ENCODE peak calls at places on chromosomes 12 and 14, in eight cellular contexts. W is A673, Q is right cardiac atrium, S is tibial artery, F is left lung, A is aorta, L is tibial nerve, Z is GM23248. I is an unnamed sample.

GRCh38 chr12:121524196-121524930 is 56.5 kb downstream of the KDM2B start:
- DNase-seq in Z (no peak), A (no peak), Q (no peak), F (no peak), S (no peak), W (no peak), L (no peak), I (peak)

GRCh38 chr12:113271853-113272561 is 50.7 kb downstream of the TPCN1 start:
- DNase-seq in S (peak), L (peak), A (peak), Q (peak), W (no peak), Z (peak), F (no peak), I (peak)

GRCh38 chr14:79098324-79098723 is 928.2 kb downstream of the NRXN3 start:
- DNase-seq in Q (no peak), Z (no peak), L (no peak), F (no peak), W (no peak), A (no peak), S (no peak), I (no peak)

GRCh38 chr14:55122441-55122986 is 6.5 kb upstream of the LGALS3 start:
- DNase-seq in Z (no peak), W (no peak), S (no peak), Q (peak), F (no peak), L (no peak), A (no peak), I (no peak)

GRCh38 chr14:97887690-97888089 is 1090.5 kb downstream of the VRK1 start:
- DNase-seq in Z (no peak), F (no peak), Q (no peak), A (no peak), S (no peak), L (no peak), W (no peak), I (no peak)

GRCh38 chr14:71682337-71682736 is 249.9 kb upstream of the RGS6 start:
- DNase-seq in W (no peak), F (no peak), L (no peak), Q (no peak), Z (peak), S (no peak), A (no peak), I (no peak)

GRCh38 chr12:96294831-96295230 is 100.7 kb downstream of the ELK3 start:
- DNase-seq in A (no peak), Q (no peak), L (no peak), F (no peak), Z (no peak), W (no peak), S (no peak), I (no peak)

GRCh38 chr12:24360907-24361306 is 411.4 kb upstream of the SOX5 start:
- DNase-seq in L (no peak), F (no peak), A (no peak), Q (no peak), W (no peak), Z (no peak), S (no peak), I (no peak)

GRCh38 chr12:58593557-58594304 is 326.6 kb downstream of the LRIG3 start:
- DNase-seq in Z (no peak), A (no peak), S (no peak), Q (no peak), W (no peak), F (no peak), L (no peak), I (no peak)

GRCh38 chr12:1927051-1927680 is 8.7 kb upstream of the CACNA2D4 start:
- DNase-seq in F (no peak), A (no peak), Q (no peak), S (no peak), L (no peak), Z (no peak), W (no peak), I (no peak)

GRCh38 chr12:10288989-10289388 is 18.7 kb upstream of the KLRD1 start:
- DNase-seq in S (no peak), A (no peak), F (no peak), Q (no peak), Z (no peak), W (no peak), L (no peak), I (no peak)

GRCh38 chr12:70540996-70541395 is 96.2 kb downstream of the PTPRB start:
- DNase-seq in Q (no peak), S (no peak), A (no peak), L (no peak), F (no peak), W (no peak), Z (no peak), I (no peak)

GRCh38 chr12:103548622-103549601 is 38.2 kb upstream of the STAB2 start:
- DNase-seq in Z (peak), Q (peak), L (peak), F (no peak), W (peak), A (no peak), S (no peak), I (no peak)

GRCh38 chr12:78473561-78473960 is 391.0 kb upstream of the SYT1 start:
- DNase-seq in Z (no peak), Q (no peak), A (no peak), F (no peak), L (no peak), S (no peak), W (no peak), I (no peak)

GRCh38 chr14:71165121-71165574 is 257.9 kb downstream of the PCNX1 start:
- DNase-seq in Z (peak), F (no peak), L (no peak), Q (peak), W (no peak), S (no peak), A (no peak), I (no peak)

GRCh38 chr14:38210587-38211257 is 3.0 kb downstream of the SSTR1 start:
- DNase-seq in W (peak), S (no peak), Z (peak), F (peak), L (no peak), A (peak), Q (peak), I (no peak)

GRCh38 chr12:64566882-64567517 is 43.3 kb upstream of the RASSF3 start:
- DNase-seq in S (no peak), A (no peak), F (no peak), W (no peak), L (no peak), Q (no peak), Z (no peak), I (no peak)

GRCh38 chr14:21978184-21978998 is 304.8 kb upstream of the OR4E1 start:
- DNase-seq in Q (peak), Z (peak), L (peak), S (no peak), F (no peak), W (peak), A (no peak), I (no peak)

GRCh38 chr14:54692261-54692861 is 125.4 kb downstream of the SAMD4A start:
- DNase-seq in Z (no peak), F (no peak), L (no peak), Q (no peak), S (no peak), W (no peak), A (no peak), I (no peak)

GRCh38 chr12:66449531-66449930 is 147.2 kb downstream of the HELB start:
- DNase-seq in A (no peak), W (no peak), S (no peak), F (no peak), L (no peak), Q (no peak), Z (no peak), I (no peak)

GRCh38 chr14:96626121-96626768 is 124.1 kb downstream of the PAPOLA start:
- DNase-seq in S (peak), L (no peak), Q (no peak), F (no peak), A (peak), Z (no peak), W (no peak), I (no peak)

GRCh38 chr14:100725587-100726387 is 905 bp upstream of the DLK1 start:
- DNase-seq in F (peak), A (no peak), Q (no peak), L (no peak), W (no peak), S (no peak), Z (no peak), I (no peak)

GRCh38 chr12:24853588-24853987 is 95.3 kb downstream of the BCAT1 start:
- DNase-seq in S (no peak), Q (no peak), Z (peak), F (no peak), L (no peak), W (peak), A (no peak), I (no peak)

GRCh38 chr14:102517412-102518062 is 8.0 kb upstream of the ANKRD9 start:
- DNase-seq in Z (peak), Q (no peak), F (peak), S (no peak), L (no peak), W (no peak), A (no peak), I (no peak)

GRCh38 chr14:23183479-23183878 is at the start of gene SLC7A8:
- DNase-seq in W (peak), F (peak), A (peak), Z (peak), L (peak), Q (peak), S (peak), I (peak)
- H3K27ac ChIP-seq in W (no peak), F (no peak), A (peak), Z (no peak), L (peak), Q (no peak), S (peak), I (no peak)

DNA sequence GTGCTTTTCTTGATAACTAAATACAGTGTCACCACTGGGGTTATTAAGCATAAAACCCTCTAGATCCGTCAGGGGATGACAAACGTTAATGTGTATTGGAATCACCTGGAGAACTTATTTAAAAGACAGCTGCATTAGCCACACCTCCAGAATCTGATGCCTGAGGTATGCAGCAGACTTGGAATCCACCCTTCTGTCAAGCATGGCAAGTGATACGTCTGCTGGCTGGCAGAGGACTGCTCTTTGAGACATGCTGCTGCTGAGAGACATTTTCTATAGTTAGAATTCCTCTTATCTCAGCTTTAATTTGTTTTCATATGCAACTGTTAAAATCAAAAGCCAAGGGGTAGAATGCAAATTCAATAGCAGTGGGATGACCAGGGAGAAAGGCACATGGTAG is 496.3 kb downstream of the NELL2 start:
- DNase-seq in Z (no peak), F (no peak), L (no peak), Q (no peak), A (no peak), S (no peak), W (no peak), I (no peak)
- H3K27ac ChIP-seq in Z (no peak), F (no peak), L (no peak), Q (no peak), A (no peak), S (no peak), W (no peak), I (no peak)

GRCh38 chr14:72714094-72714493 is 179.8 kb downstream of the DPF3 start:
- DNase-seq in W (no peak), S (no peak), A (no peak), F (no peak), L (no peak), Q (no peak), Z (no peak), I (no peak)
- H3K27ac ChIP-seq in W (no peak), S (no peak), A (no peak), F (no peak), L (no peak), Q (peak), Z (no peak), I (no peak)

GRCh38 chr14:61644834-61645233 is 50.5 kb upstream of the HIF1A start:
- DNase-seq in Q (no peak), W (no peak), L (no peak), F (no peak), A (no peak), Z (peak), S (no peak), I (no peak)
- H3K27ac ChIP-seq in Q (no peak), W (no peak), L (no peak), F (no peak), A (no peak), Z (no peak), S (no peak), I (no peak)

DNA sequence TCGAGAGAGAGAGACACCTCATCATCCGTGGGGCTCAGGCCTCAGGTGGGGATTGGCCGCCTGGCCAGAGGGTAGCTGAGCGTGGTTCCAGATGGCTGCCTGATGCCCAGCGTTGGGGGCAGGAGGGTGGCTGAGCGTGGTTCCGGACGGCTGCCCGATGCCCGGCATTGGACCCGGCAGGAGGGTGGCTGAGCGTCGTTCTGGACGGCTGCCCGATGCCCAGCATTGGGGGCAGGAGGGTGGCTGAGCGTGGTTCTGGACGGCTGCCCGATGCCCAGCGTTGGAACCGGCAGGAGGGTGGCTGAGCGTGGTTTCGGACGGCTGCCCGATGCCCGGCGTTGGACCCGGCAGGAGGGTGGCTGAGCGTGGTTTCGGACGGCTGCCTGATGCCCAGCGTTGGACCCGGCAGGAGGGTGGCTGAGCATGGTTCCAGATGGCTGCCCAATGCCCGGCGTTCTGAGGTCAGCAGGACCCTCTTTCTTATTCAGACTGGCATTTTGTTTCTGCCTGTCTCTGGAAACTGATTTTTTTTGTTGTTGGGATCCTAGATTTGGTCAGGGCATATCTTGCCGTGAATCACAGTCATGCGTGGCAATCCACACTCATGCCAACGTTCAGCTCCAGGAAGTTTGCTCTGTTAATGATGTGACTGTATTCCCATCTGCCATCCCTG is 40.7 kb downstream of the GALNT9 start:
- DNase-seq in S (no peak), W (no peak), Q (no peak), F (peak), Z (no peak), A (peak), L (no peak), I (no peak)
- H3K27ac ChIP-seq in S (no peak), W (no peak), Q (no peak), F (no peak), Z (no peak), A (no peak), L (no peak), I (no peak)

GRCh38 chr12:91424506-91424905 is 241.9 kb upstream of the DCN start:
- DNase-seq in S (no peak), Z (no peak), L (no peak), W (no peak), Q (no peak), A (no peak), F (no peak), I (no peak)
- H3K27ac ChIP-seq in S (no peak), Z (no peak), L (no peak), W (no peak), Q (no peak), A (no peak), F (no peak), I (no peak)

DNA sequence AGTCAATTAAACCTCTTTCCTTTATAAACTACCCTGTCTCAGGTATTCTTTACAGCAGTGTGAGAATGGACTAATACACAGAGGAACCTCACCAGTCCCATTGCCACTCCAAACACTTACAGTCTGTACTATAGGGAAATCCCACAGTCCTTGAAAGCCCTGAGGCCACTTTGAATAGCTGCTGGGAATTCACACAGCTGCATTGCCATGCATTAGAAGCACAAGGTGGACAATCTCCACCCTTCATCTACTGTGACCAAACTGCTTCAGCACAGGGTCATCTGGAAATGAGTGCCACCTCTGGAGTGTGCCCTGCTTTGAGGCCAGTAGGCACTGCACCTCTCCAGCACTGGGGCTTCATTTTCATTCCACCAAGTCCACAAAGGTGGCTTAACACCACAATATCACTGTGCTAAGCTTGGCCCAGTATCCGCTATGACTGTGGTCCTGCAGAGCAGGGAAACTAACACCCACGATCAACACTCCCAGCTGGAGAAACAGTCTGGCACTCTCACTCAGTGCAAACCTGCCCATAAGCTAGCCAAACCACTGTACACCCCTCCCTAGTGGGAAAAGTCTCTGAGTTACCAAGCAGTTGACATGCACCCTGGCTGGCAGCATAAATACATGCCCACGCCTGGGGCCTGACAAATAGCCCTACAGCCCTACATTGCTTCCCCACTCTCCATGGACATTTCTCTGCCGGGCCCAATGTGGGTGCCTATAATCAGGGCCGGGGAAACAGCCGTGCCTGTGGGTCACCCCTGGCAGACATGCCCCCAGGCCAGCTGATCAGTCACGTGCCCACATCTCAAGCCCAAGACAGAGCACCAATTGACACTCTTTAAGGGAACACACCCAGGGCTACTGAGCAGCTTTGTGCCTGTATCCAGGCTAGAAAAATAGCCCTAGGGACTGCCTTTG is 294.3 kb upstream of the MGAT4C start:
- DNase-seq in S (no peak), W (no peak), Z (no peak), A (no peak), Q (peak), L (no peak), F (peak), I (no peak)
- H3K27ac ChIP-seq in S (peak), W (no peak), Z (no peak), A (peak), Q (peak), L (no peak), F (no peak), I (no peak)

I was measured in substantia nigra.